ENCODE peak calls at places on chromosomes 13 and 19, in ten cellular contexts. C is iPS-NIHi11; P is AG04449; W is Right ventricle myocardium superior; A is NCI-H1417; G is activated CD8-positive, alpha-beta memory T cell treated with anti-CD3 and anti-CD28 coated beads for 48 hours; E is AG10803; F is tibial nerve; V is activated CD4-positive, alpha-beta T cell treated with anti-CD3 and anti-CD28 coated beads, Interleukin-2, amount 50 U/mL, for 1 hour; J is CD8-positive, alpha-beta T cell. R is an unnamed sample.

GRCh38 chr13:30457306-30457891 is 8.3 kb downstream of the HMGB1 start:
- DNase-seq in C (no peak), P (no peak), W (no peak), A (no peak), G (no peak), E (peak), F (no peak), V (no peak), J (no peak), R (no peak)

GRCh38 chr13:44017756-44018309 is 138.1 kb downstream of the LACC1 start:
- DNase-seq in C (no peak), P (no peak), W (no peak), A (no peak), G (no peak), E (no peak), F (no peak), V (no peak), J (no peak), R (no peak)

GRCh38 chr19:36093687-36094086 is 17.3 kb upstream of the OVOL3 start:
- DNase-seq in C (no peak), P (no peak), W (no peak), A (no peak), G (no peak), E (no peak), F (no peak), V (no peak), J (no peak), R (no peak)

GRCh38 chr19:8403098-8403819 is 9.8 kb upstream of the MARCHF2 start:
- DNase-seq in C (no peak), P (no peak), W (no peak), A (no peak), G (no peak), E (no peak), F (no peak), V (no peak), J (no peak), R (no peak)

GRCh38 chr13:79307866-79308298 is 98.2 kb downstream of the RBM26 start:
- DNase-seq in C (no peak), P (no peak), W (no peak), A (no peak), G (no peak), E (no peak), F (no peak), V (no peak), J (no peak), R (no peak)

GRCh38 chr13:31172535-31172934 is 10.8 kb upstream of the HSPH1 start:
- DNase-seq in C (no peak), P (peak), W (no peak), A (no peak), G (no peak), E (peak), F (no peak), V (no peak), J (no peak), R (no peak)

GRCh38 chr19:56114051-56114694 is 6.9 kb downstream of the ZNF787 start:
- DNase-seq in C (no peak), P (no peak), W (no peak), A (no peak), G (no peak), E (no peak), F (no peak), V (no peak), J (no peak), R (no peak)

GRCh38 chr13:52751196-52751595 is 11.6 kb upstream of the CNMD start:
- DNase-seq in C (no peak), P (no peak), W (no peak), A (peak), G (no peak), E (no peak), F (no peak), V (no peak), J (no peak), R (no peak)

GRCh38 chr13:50230365-50230978 is 215.2 kb downstream of the KCNRG start:
- DNase-seq in C (no peak), P (no peak), W (no peak), A (no peak), G (no peak), E (peak), F (no peak), V (no peak), J (no peak), R (no peak)

GRCh38 chr13:52001120-52001731 is 10.0 kb downstream of the ATP7B start:
- DNase-seq in C (peak), P (no peak), W (no peak), A (peak), G (no peak), E (peak), F (no peak), V (no peak), J (no peak), R (no peak)

GRCh38 chr13:68056816-68057710 is 826.9 kb upstream of the PCDH9 start:
- DNase-seq in C (no peak), P (no peak), W (no peak), A (no peak), G (no peak), E (no peak), F (no peak), V (no peak), J (no peak), R (no peak)

GRCh38 chr19:43620061-43621001 is 902 bp upstream of the ZNF428 start:
- DNase-seq in C (no peak), P (no peak), W (peak), A (no peak), G (no peak), E (no peak), F (no peak), V (peak), J (peak), R (no peak)

GRCh38 chr13:79429309-79429708 is 23.3 kb upstream of the RBM26 start:
- DNase-seq in C (no peak), P (no peak), W (no peak), A (no peak), G (no peak), E (no peak), F (no peak), V (no peak), J (no peak), R (no peak)

GRCh38 chr19:34580055-34580336 is 97.0 kb downstream of the SCGB2B2 start:
- DNase-seq in C (no peak), P (no peak), W (no peak), A (no peak), G (no peak), E (no peak), F (no peak), V (no peak), J (no peak), R (no peak)

GRCh38 chr19:44653977-44654784 is 10.5 kb downstream of the PVR start:
- DNase-seq in C (peak), P (no peak), W (peak), A (no peak), G (peak), E (peak), F (peak), V (peak), J (peak), R (peak)

GRCh38 chr19:2101417-2102335 is 5.0 kb downstream of the IZUMO4 start:
- DNase-seq in C (no peak), P (no peak), W (no peak), A (no peak), G (no peak), E (no peak), F (no peak), V (no peak), J (no peak), R (no peak)

GRCh38 chr13:30846844-30847243 is 59.2 kb upstream of the MEDAG start:
- DNase-seq in C (no peak), P (no peak), W (no peak), A (no peak), G (no peak), E (no peak), F (no peak), V (no peak), J (no peak), R (no peak)

GRCh38 chr13:59423708-59424355 is 739.9 kb downstream of the DIAPH3 start:
- DNase-seq in C (no peak), P (no peak), W (no peak), A (no peak), G (no peak), E (no peak), F (no peak), V (no peak), J (no peak), R (no peak)

GRCh38 chr13:31998131-31998530 is 33.4 kb upstream of the FRY start:
- DNase-seq in C (no peak), P (no peak), W (no peak), A (no peak), G (no peak), E (no peak), F (no peak), V (no peak), J (no peak), R (no peak)

GRCh38 chr13:53501387-53501786 is 472.8 kb downstream of the OLFM4 start:
- DNase-seq in C (no peak), P (no peak), W (no peak), A (no peak), G (no peak), E (no peak), F (no peak), V (no peak), J (no peak), R (no peak)

GRCh38 chr13:80329250-80329649 is 11.7 kb downstream of the SPRY2 start:
- DNase-seq in C (no peak), P (no peak), W (no peak), A (no peak), G (no peak), E (no peak), F (no peak), V (no peak), J (no peak), R (no peak)

GRCh38 chr13:31355001-31355400 is 155.2 kb downstream of the B3GLCT start:
- DNase-seq in C (no peak), P (no peak), W (no peak), A (no peak), G (no peak), E (no peak), F (no peak), V (no peak), J (no peak), R (no peak)

GRCh38 chr19:54343868-54344267 is 4.9 kb upstream of the LILRA4 start:
- DNase-seq in C (no peak), P (no peak), W (no peak), A (no peak), G (no peak), E (no peak), F (no peak), V (no peak), J (no peak), R (no peak)

GRCh38 chr13:112767506-112768471 is 78.0 kb downstream of the ATP11A start:
- DNase-seq in C (no peak), P (no peak), W (peak), A (no peak), G (no peak), E (no peak), F (no peak), V (no peak), J (no peak), R (peak)

GRCh38 chr13:26202365-26202972 is 19.6 kb downstream of the RNF6 start:
- DNase-seq in C (no peak), P (no peak), W (no peak), A (no peak), G (no peak), E (peak), F (no peak), V (no peak), J (no peak), R (no peak)

GRCh38 chr19:52741951-52742485 is 7.2 kb upstream of the ZNF611 start:
- DNase-seq in C (no peak), P (no peak), W (no peak), A (no peak), G (no peak), E (no peak), F (no peak), V (no peak), J (no peak), R (no peak)

GRCh38 chr13:25699056-25699455 is 327.3 kb downstream of the ATP8A2 start:
- DNase-seq in C (no peak), P (no peak), W (no peak), A (no peak), G (no peak), E (no peak), F (no peak), V (no peak), J (no peak), R (no peak)

GRCh38 chr13:44417876-44418275 is 44.3 kb downstream of the SERP2 start:
- DNase-seq in C (no peak), P (no peak), W (no peak), A (no peak), G (no peak), E (no peak), F (no peak), V (no peak), J (no peak), R (no peak)

GRCh38 chr13:83377486-83377885 is 504.8 kb downstream of the SLITRK1 start:
- DNase-seq in C (no peak), P (no peak), W (no peak), A (no peak), G (no peak), E (no peak), F (no peak), V (no peak), J (no peak), R (no peak)

GRCh38 chr19:47179643-47180310 is 49.1 kb downstream of the SAE1 start:
- DNase-seq in C (no peak), P (no peak), W (no peak), A (no peak), G (no peak), E (no peak), F (no peak), V (no peak), J (no peak), R (no peak)

R was measured in activated B cell treated with CpG ODN at 0.5 μM for 24 hours.